ENCODE peak calls at places on chromosomes 16 and 17, in five cellular contexts. W is HTR-8/SVneo, X is prostate gland, U is hippocampal formation, L is NCI-H1436. O is an unnamed sample.

GRCh38 chr17:3557768-3558583 is at the start of gene TRPV3:
- DNase-seq in U (no peak), W (no peak), X (peak), L (no peak), O (peak)

GRCh38 chr16:2813661-2814288 is 3.3 kb upstream of the PRSS21 start:
- DNase-seq in W (no peak), X (no peak), U (no peak), L (no peak), O (no peak)

GRCh38 chr17:37359682-37360188 is 16.1 kb upstream of the C17orf78 start:
- DNase-seq in W (no peak), X (no peak), L (no peak), U (peak), O (no peak)

GRCh38 chr17:17677299-17678040 is 3.8 kb upstream of the RAI1 start:
- DNase-seq in U (no peak), W (no peak), L (no peak), X (no peak), O (no peak)

GRCh38 chr16:23920899-23921298 is 85.1 kb downstream of the PRKCB start:
- DNase-seq in W (no peak), X (no peak), U (no peak), L (no peak), O (no peak)

GRCh38 chr17:20999841-21000532 is 42.8 kb downstream of the USP22 start:
- DNase-seq in L (no peak), U (no peak), X (peak), W (no peak), O (no peak)

GRCh38 chr17:39225974-39226683 is 384 bp upstream of the STAC2 start:
- DNase-seq in X (peak), W (peak), U (peak), L (peak), O (no peak)

GRCh38 chr17:48835971-48836370 is 5.1 kb downstream of the CALCOCO2 start:
- DNase-seq in X (peak), W (no peak), L (no peak), U (no peak), O (peak)

GRCh38 chr16:75653926-75654325 is 6.4 kb downstream of the TERF2IP start:
- DNase-seq in W (no peak), U (peak), X (no peak), L (no peak), O (no peak)

GRCh38 chr17:19492140-19492539 is 41.5 kb upstream of the SLC47A1 start:
- DNase-seq in X (no peak), U (no peak), L (no peak), W (no peak), O (no peak)

GRCh38 chr17:81428945-81429344 is 33.7 kb downstream of the BAHCC1 start:
- DNase-seq in W (no peak), X (no peak), U (no peak), L (no peak), O (no peak)

GRCh38 chr16:86665929-86666328 is 87.6 kb downstream of the FOXL1 start:
- DNase-seq in U (no peak), L (no peak), X (no peak), W (no peak), O (no peak)

GRCh38 chr16:72877374-72878028 is 170.4 kb downstream of the ZFHX3 start:
- DNase-seq in X (no peak), L (no peak), W (peak), U (no peak), O (no peak)

GRCh38 chr16:12341423-12341822 is 364.9 kb downstream of the SNX29 start:
- DNase-seq in U (no peak), L (no peak), W (peak), X (no peak), O (no peak)

O was measured in T47D.